ENCODE peak calls at places on chromosomes 11 and 22, in ten cellular contexts. Y, K, O, A, I, J, F, R, P and C are unnamed samples.
A peak's percentile ranks its signal among the peaks of the same experiment; 100 is the strongest.

GRCh38 chr22:30253205-30253852 is 6.8 kb upstream of the LIF start:
- DNase-seq in A (peak; percentile 62), Y (peak; percentile 72), F (no peak), K (peak; percentile 62), J (no peak), R (peak; percentile 82), O (peak; percentile 77), I (peak; percentile 54), P (peak; percentile 76), C (no peak)

GRCh38 chr22:17781319-17782031 is 7.2 kb upstream of the BID start:
- DNase-seq in P (no peak), I (peak; percentile 87), Y (peak; percentile 43), K (peak; percentile 68), A (peak; percentile 93), R (no peak), O (peak; percentile 85), J (peak; percentile 62), F (peak; percentile 69), C (no peak)

GRCh38 chr11:74815966-74816365 is 67.3 kb downstream of the RNF169 start:
- DNase-seq in I (peak; percentile 33), A (no peak), J (no peak), Y (no peak), R (no peak), P (no peak), K (no peak), O (no peak), F (no peak), C (no peak)

GRCh38 chr11:115617767-115618166 is 113.6 kb upstream of the CADM1 start:
- DNase-seq in I (no peak), A (no peak), K (no peak), F (no peak), Y (no peak), P (no peak), J (no peak), R (no peak), O (peak; percentile 22), C (no peak)

GRCh38 chr11:117520201-117520600 is 192.5 kb downstream of the CEP164 start:
- DNase-seq in R (no peak), A (no peak), J (no peak), O (peak; percentile 4), F (no peak), K (no peak), I (peak; percentile 9), P (no peak), Y (no peak), C (no peak)

GRCh38 chr11:105673089-105673488 is 63.2 kb downstream of the GRIA4 start:
- DNase-seq in K (no peak), I (peak; percentile 59), F (no peak), Y (peak; percentile 26), A (peak; percentile 56), P (peak; percentile 18), O (peak; percentile 56), J (peak; percentile 1), R (no peak), C (peak; percentile 5)

GRCh38 chr22:23522642-23523251 is 57.3 kb downstream of the IGLL1 start:
- DNase-seq in F (no peak), O (peak; percentile 6), J (no peak), I (peak; percentile 49), R (no peak), Y (no peak), K (no peak), P (no peak), A (peak; percentile 8), C (no peak)

GRCh38 chr22:28822930-28823481 is 22.6 kb upstream of the XBP1 start:
- DNase-seq in Y (peak; percentile 75), O (peak; percentile 10), J (no peak), K (no peak), P (peak; percentile 73), F (no peak), I (no peak), A (no peak), R (peak; percentile 23), C (peak; percentile 90)

GRCh38 chr11:65781152-65781961 is 581 bp upstream of the AP5B1 start:
- DNase-seq in I (no peak), R (peak; percentile 37), J (no peak), P (peak; percentile 36), A (peak; percentile 9), Y (peak; percentile 35), F (no peak), O (no peak), K (peak; percentile 54), C (peak; percentile 46)
- TF ChIP-seq CTCF in I (no peak), R (peak; percentile 39), J (no peak), P (no peak), A (no peak), Y (no peak), F (no peak), O (no peak), K (peak; percentile 48), C (no peak)

GRCh38 chr11:6472934-6473333 is 807 bp downstream of the TRIM3 start:
- DNase-seq in A (no peak), P (no peak), R (no peak), O (no peak), K (no peak), Y (no peak), I (no peak), F (no peak), J (no peak), C (no peak)

GRCh38 chr11:6474423-6474792 is 667 bp upstream of the TRIM3 start:
- DNase-seq in F (no peak), Y (no peak), O (no peak), A (no peak), J (no peak), P (no peak), K (no peak), I (no peak), R (no peak), C (no peak)

GRCh38 chr11:6474806-6475500 is 1.2 kb upstream of the TRIM3 start:
- DNase-seq in K (no peak), J (no peak), P (no peak), A (no peak), R (no peak), Y (no peak), I (no peak), O (no peak), F (no peak), C (no peak)

GRCh38 chr11:6475936-6476335 is 2.2 kb upstream of the TRIM3 start:
- DNase-seq in Y (peak; percentile 79), J (no peak), I (no peak), R (no peak), P (no peak), O (no peak), F (no peak), K (no peak), A (no peak), C (peak; percentile 47)

DNA sequence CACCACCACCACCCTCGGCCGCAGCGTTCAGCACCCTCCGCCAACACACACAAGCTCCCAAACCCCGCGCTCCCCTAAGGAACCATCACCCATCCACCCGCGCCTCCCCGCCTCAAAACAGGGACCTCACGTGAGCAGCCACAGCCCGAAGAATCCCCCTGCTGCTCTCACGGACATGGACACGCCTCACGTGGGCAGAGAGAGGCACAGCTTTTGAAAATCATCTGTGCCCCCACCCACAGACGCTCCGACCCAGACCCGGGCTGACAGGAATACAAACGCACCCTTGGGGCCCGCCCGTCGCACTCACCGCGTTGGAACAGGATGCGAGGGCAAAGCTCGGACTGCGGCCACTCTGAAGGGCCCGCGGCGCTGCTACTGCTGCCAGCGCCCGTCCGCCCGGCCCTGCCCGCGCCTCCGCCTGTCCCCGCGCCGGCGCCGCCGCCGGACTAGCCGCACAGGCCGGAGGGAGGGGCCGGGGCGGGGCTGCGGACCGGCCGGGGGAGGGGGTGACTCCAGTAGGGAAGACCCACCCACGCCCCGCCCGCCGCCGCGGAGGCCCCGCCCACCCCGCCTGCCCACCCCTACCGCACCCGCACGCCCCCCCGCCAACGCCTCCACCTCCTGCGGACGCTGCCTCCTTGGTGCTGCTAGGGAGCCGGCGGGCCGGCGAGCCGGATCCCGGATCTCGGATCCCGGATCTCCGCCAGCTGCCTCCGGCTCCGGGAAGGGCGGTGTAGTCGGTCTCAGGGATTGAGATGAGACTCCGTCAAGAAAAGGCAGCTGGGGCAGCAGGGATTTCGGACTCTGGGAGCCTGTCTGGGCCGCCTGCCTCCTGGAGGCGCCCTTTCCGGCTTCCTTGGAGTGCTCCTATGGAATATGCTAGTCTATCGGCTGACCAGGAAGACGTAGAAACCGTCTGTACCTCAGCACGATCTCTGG is at the start of gene TRIM3:
- DNase-seq in P (peak; percentile 96), I (peak; percentile 94), R (peak; percentile 96), A (peak; percentile 80), Y (peak; percentile 96), K (peak; percentile 90), J (peak; percentile 78), O (peak; percentile 85), F (peak; percentile 54), C (peak; percentile 96)
- TF ChIP-seq CTCF in P (no peak), I (peak; percentile 27), R (no peak), A (peak; percentile 49), Y (no peak), K (peak; percentile 45), J (peak; percentile 59), O (peak; percentile 49), F (no peak), C (peak; percentile 30)

DNA sequence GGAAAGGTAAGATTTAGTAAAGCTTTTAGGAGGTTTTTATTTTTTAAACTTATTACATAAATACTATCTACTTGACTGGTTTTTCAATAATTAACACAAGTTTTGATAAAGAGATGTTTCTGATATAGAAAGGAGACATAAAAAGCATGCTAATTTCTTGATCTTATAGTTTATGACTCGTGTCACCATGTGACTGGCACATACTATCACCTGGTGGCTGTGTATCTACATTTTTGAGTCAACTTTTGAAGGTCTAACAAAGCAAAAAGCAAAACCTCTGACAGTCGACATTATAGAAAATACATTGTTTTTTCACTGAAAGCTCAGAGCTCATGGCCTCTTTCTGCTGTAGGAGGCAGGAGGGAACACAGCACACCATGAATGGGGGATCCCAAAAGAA is 810 bp downstream of the ACRV1 start:
- DNase-seq in O (no peak), J (no peak), F (no peak), I (no peak), Y (no peak), K (no peak), R (no peak), P (no peak), A (no peak), C (no peak)
- TF ChIP-seq CTCF in O (no peak), J (no peak), F (no peak), I (no peak), Y (no peak), K (no peak), R (no peak), P (no peak), A (no peak), C (no peak)

GRCh38 chr11:11987503-11988022 is 20.9 kb downstream of the DKK3 start:
- DNase-seq in Y (no peak), R (no peak), O (peak; percentile 89), A (peak; percentile 42), K (no peak), P (no peak), F (no peak), J (no peak), I (peak; percentile 55), C (no peak)

GRCh38 chr11:11989774-11990744 is 18.4 kb downstream of the DKK3 start:
- DNase-seq in F (no peak), Y (no peak), I (peak; percentile 55), K (no peak), A (peak; percentile 40), P (no peak), J (peak; percentile 64), O (peak; percentile 38), R (no peak), C (no peak)

GRCh38 chr11:11988099-11988651 is 20.3 kb downstream of the DKK3 start:
- DNase-seq in P (no peak), O (peak; percentile 86), K (no peak), R (no peak), Y (no peak), I (peak; percentile 26), F (no peak), A (peak; percentile 30), J (no peak), C (no peak)

GRCh38 chr11:11985954-11986949 is 22.2 kb downstream of the DKK3 start:
- DNase-seq in I (no peak), O (no peak), A (no peak), K (no peak), F (no peak), R (no peak), Y (no peak), J (no peak), P (no peak), C (no peak)

GRCh38 chr11:11988862-11989261 is 19.6 kb downstream of the DKK3 start:
- DNase-seq in R (no peak), F (no peak), Y (no peak), O (no peak), K (no peak), A (no peak), J (no peak), I (no peak), P (no peak), C (no peak)
- TF ChIP-seq CTCF in R (no peak), F (no peak), Y (no peak), O (no peak), K (no peak), A (peak; percentile 34), J (no peak), I (peak; percentile 15), P (no peak), C (no peak)